ENCODE peak calls at places on chromosome 13, in eight cellular contexts. One of them, this sample, is unnamed.

GRCh38 chr13:104310861-104311260 is 1244.6 kb upstream of the SLC10A2 start:
- DNase-seq in breast epithelium: no peak
- DNase-seq in AG04450: no peak
- DNase-seq in kidney epithelial cell: no peak
- DNase-seq in Caco-2: no peak
- DNase-seq in cardiac muscle cell: no peak
- DNase-seq in fibroblast of the aortic adventitia: no peak
- DNase-seq in heart right ventricle: no peak
- DNase-seq in this sample: no peak

GRCh38 chr13:30892966-30893365 is 13.1 kb upstream of the MEDAG start:
- DNase-seq in breast epithelium: no peak
- DNase-seq in AG04450: no peak
- DNase-seq in kidney epithelial cell: no peak
- DNase-seq in Caco-2: peak; percentile 58
- DNase-seq in cardiac muscle cell: peak; percentile 75
- DNase-seq in fibroblast of the aortic adventitia: peak; percentile 81
- DNase-seq in heart right ventricle: no peak
- DNase-seq in this sample: no peak

GRCh38 chr13:83286737-83287136 is 595.5 kb downstream of the SLITRK1 start:
- DNase-seq in breast epithelium: no peak
- DNase-seq in AG04450: no peak
- DNase-seq in kidney epithelial cell: no peak
- DNase-seq in Caco-2: no peak
- DNase-seq in cardiac muscle cell: peak; percentile 15
- DNase-seq in fibroblast of the aortic adventitia: no peak
- DNase-seq in heart right ventricle: no peak
- DNase-seq in this sample: no peak

GRCh38 chr13:97506511-97506910 is 72.5 kb downstream of the RAP2A start:
- DNase-seq in breast epithelium: no peak
- DNase-seq in AG04450: peak; percentile 61
- DNase-seq in kidney epithelial cell: no peak
- DNase-seq in Caco-2: no peak
- DNase-seq in cardiac muscle cell: peak; percentile 90
- DNase-seq in fibroblast of the aortic adventitia: peak; percentile 15
- DNase-seq in heart right ventricle: no peak
- DNase-seq in this sample: no peak

GRCh38 chr13:33017410-33017929 is 1.2 kb downstream of the KL start:
- DNase-seq in breast epithelium: no peak
- DNase-seq in AG04450: no peak
- DNase-seq in kidney epithelial cell: peak; percentile 43
- DNase-seq in Caco-2: peak; percentile 56
- DNase-seq in cardiac muscle cell: peak; percentile 85
- DNase-seq in fibroblast of the aortic adventitia: peak; percentile 47
- DNase-seq in heart right ventricle: peak; percentile 62
- DNase-seq in this sample: no peak

GRCh38 chr13:85230754-85231153 is 568.5 kb downstream of the SLITRK6 start:
- DNase-seq in breast epithelium: no peak
- DNase-seq in AG04450: peak; percentile 57
- DNase-seq in kidney epithelial cell: no peak
- DNase-seq in Caco-2: no peak
- DNase-seq in cardiac muscle cell: peak; percentile 3
- DNase-seq in fibroblast of the aortic adventitia: no peak
- DNase-seq in heart right ventricle: no peak
- DNase-seq in this sample: no peak

GRCh38 chr13:86870388-86870966 is 800.7 kb upstream of the SLITRK5 start:
- DNase-seq in breast epithelium: no peak
- DNase-seq in AG04450: no peak
- DNase-seq in kidney epithelial cell: no peak
- DNase-seq in Caco-2: no peak
- DNase-seq in cardiac muscle cell: peak; percentile 27
- DNase-seq in fibroblast of the aortic adventitia: peak; percentile 30
- DNase-seq in heart right ventricle: no peak
- DNase-seq in this sample: no peak

GRCh38 chr13:51887441-51887840 is 25.7 kb downstream of the CCDC70 start:
- DNase-seq in breast epithelium: no peak
- DNase-seq in AG04450: no peak
- DNase-seq in kidney epithelial cell: no peak
- DNase-seq in Caco-2: no peak
- DNase-seq in cardiac muscle cell: no peak
- DNase-seq in fibroblast of the aortic adventitia: no peak
- DNase-seq in heart right ventricle: no peak
- DNase-seq in this sample: no peak

GRCh38 chr13:27161980-27162379 is 9.6 kb downstream of the USP12 start:
- DNase-seq in breast epithelium: no peak
- DNase-seq in AG04450: no peak
- DNase-seq in kidney epithelial cell: no peak
- DNase-seq in Caco-2: no peak
- DNase-seq in cardiac muscle cell: no peak
- DNase-seq in fibroblast of the aortic adventitia: no peak
- DNase-seq in heart right ventricle: no peak
- DNase-seq in this sample: no peak

GRCh38 chr13:41411536-41411935 is 45.8 kb upstream of the RGCC start:
- DNase-seq in breast epithelium: no peak
- DNase-seq in AG04450: peak; percentile 16
- DNase-seq in kidney epithelial cell: no peak
- DNase-seq in Caco-2: peak; percentile 72
- DNase-seq in cardiac muscle cell: peak; percentile 76
- DNase-seq in fibroblast of the aortic adventitia: peak; percentile 66
- DNase-seq in heart right ventricle: peak; percentile 26
- DNase-seq in this sample: peak; percentile 19

GRCh38 chr13:42836930-42837329 is 55.5 kb downstream of the FAM216B start:
- DNase-seq in breast epithelium: no peak
- DNase-seq in AG04450: no peak
- DNase-seq in kidney epithelial cell: peak; percentile 37
- DNase-seq in Caco-2: peak; percentile 52
- DNase-seq in cardiac muscle cell: peak; percentile 81
- DNase-seq in fibroblast of the aortic adventitia: peak; percentile 70
- DNase-seq in heart right ventricle: peak; percentile 9
- DNase-seq in this sample: no peak

GRCh38 chr13:95926231-95926630 is 127.0 kb downstream of the UGGT2 start:
- DNase-seq in breast epithelium: no peak
- DNase-seq in AG04450: no peak
- DNase-seq in kidney epithelial cell: no peak
- DNase-seq in Caco-2: no peak
- DNase-seq in cardiac muscle cell: no peak
- DNase-seq in fibroblast of the aortic adventitia: no peak
- DNase-seq in heart right ventricle: no peak
- DNase-seq in this sample: no peak

GRCh38 chr13:72774019-72774418 is 7.7 kb downstream of the DIS3 start:
- DNase-seq in breast epithelium: no peak
- DNase-seq in AG04450: no peak
- DNase-seq in kidney epithelial cell: no peak
- DNase-seq in Caco-2: no peak
- DNase-seq in cardiac muscle cell: peak; percentile 61
- DNase-seq in fibroblast of the aortic adventitia: peak; percentile 5
- DNase-seq in heart right ventricle: no peak
- DNase-seq in this sample: no peak

GRCh38 chr13:66513728-66514127 is 716.4 kb downstream of the PCDH9 start:
- DNase-seq in breast epithelium: no peak
- DNase-seq in AG04450: no peak
- DNase-seq in kidney epithelial cell: no peak
- DNase-seq in Caco-2: no peak
- DNase-seq in cardiac muscle cell: peak; percentile 65
- DNase-seq in fibroblast of the aortic adventitia: peak; percentile 58
- DNase-seq in heart right ventricle: no peak
- DNase-seq in this sample: no peak

GRCh38 chr13:59479629-59480028 is 684.1 kb downstream of the DIAPH3 start:
- DNase-seq in breast epithelium: no peak
- DNase-seq in AG04450: no peak
- DNase-seq in kidney epithelial cell: no peak
- DNase-seq in Caco-2: no peak
- DNase-seq in cardiac muscle cell: no peak
- DNase-seq in fibroblast of the aortic adventitia: no peak
- DNase-seq in heart right ventricle: no peak
- DNase-seq in this sample: no peak

GRCh38 chr13:47708386-47708785 is 292.7 kb downstream of the SUCLA2 start:
- DNase-seq in breast epithelium: no peak
- DNase-seq in AG04450: no peak
- DNase-seq in kidney epithelial cell: no peak
- DNase-seq in Caco-2: no peak
- DNase-seq in cardiac muscle cell: peak; percentile 73
- DNase-seq in fibroblast of the aortic adventitia: peak; percentile 9
- DNase-seq in heart right ventricle: no peak
- DNase-seq in this sample: peak; percentile 17

GRCh38 chr13:85347251-85347650 is 452.0 kb downstream of the SLITRK6 start:
- DNase-seq in breast epithelium: no peak
- DNase-seq in AG04450: peak; percentile 2
- DNase-seq in kidney epithelial cell: no peak
- DNase-seq in Caco-2: no peak
- DNase-seq in cardiac muscle cell: no peak
- DNase-seq in fibroblast of the aortic adventitia: no peak
- DNase-seq in heart right ventricle: no peak
- DNase-seq in this sample: peak; percentile 33

GRCh38 chr13:98014766-98015165 is 61.3 kb downstream of the IPO5 start:
- DNase-seq in breast epithelium: no peak
- DNase-seq in AG04450: peak; percentile 64
- DNase-seq in kidney epithelial cell: no peak
- DNase-seq in Caco-2: no peak
- DNase-seq in cardiac muscle cell: peak; percentile 84
- DNase-seq in fibroblast of the aortic adventitia: peak; percentile 82
- DNase-seq in heart right ventricle: no peak
- DNase-seq in this sample: peak; percentile 60

GRCh38 chr13:34748078-34748477 is 194.0 kb upstream of the NBEA start:
- DNase-seq in breast epithelium: no peak
- DNase-seq in AG04450: no peak
- DNase-seq in kidney epithelial cell: no peak
- DNase-seq in Caco-2: no peak
- DNase-seq in cardiac muscle cell: peak; percentile 100
- DNase-seq in fibroblast of the aortic adventitia: peak; percentile 84
- DNase-seq in heart right ventricle: peak; percentile 79
- DNase-seq in this sample: no peak

GRCh38 chr13:37918116-37919100 is 48.8 kb upstream of the TRPC4 start:
- DNase-seq in breast epithelium: no peak
- DNase-seq in AG04450: no peak
- DNase-seq in kidney epithelial cell: no peak
- DNase-seq in Caco-2: no peak
- DNase-seq in cardiac muscle cell: no peak
- DNase-seq in fibroblast of the aortic adventitia: peak; percentile 6
- DNase-seq in heart right ventricle: no peak
- DNase-seq in this sample: no peak
- TF ChIP-seq CTCF in breast epithelium: no peak
- TF ChIP-seq CTCF in AG04450: no peak
- TF ChIP-seq CTCF in kidney epithelial cell: no peak
- TF ChIP-seq CTCF in Caco-2: no peak
- TF ChIP-seq CTCF in cardiac muscle cell: no peak
- TF ChIP-seq CTCF in fibroblast of the aortic adventitia: no peak
- TF ChIP-seq CTCF in heart right ventricle: no peak
- TF ChIP-seq CTCF in this sample: no peak

GRCh38 chr13:79341202-79341601 is 64.9 kb downstream of the RBM26 start:
- DNase-seq in breast epithelium: no peak
- DNase-seq in AG04450: no peak
- DNase-seq in kidney epithelial cell: no peak
- DNase-seq in Caco-2: no peak
- DNase-seq in cardiac muscle cell: no peak
- DNase-seq in fibroblast of the aortic adventitia: no peak
- DNase-seq in heart right ventricle: no peak
- DNase-seq in this sample: no peak
- H3K4me3 ChIP-seq in breast epithelium: no peak overlapping the region
- H3K4me3 ChIP-seq in AG04450: no peak overlapping the region
- H3K4me3 ChIP-seq in kidney epithelial cell: no peak overlapping the region
- H3K4me3 ChIP-seq in Caco-2: no peak overlapping the region
- H3K4me3 ChIP-seq in cardiac muscle cell: no peak overlapping the region
- H3K4me3 ChIP-seq in fibroblast of the aortic adventitia: no peak overlapping the region
- H3K4me3 ChIP-seq in heart right ventricle: no peak overlapping the region
- H3K4me3 ChIP-seq in this sample: no peak overlapping the region

GRCh38 chr13:100892981-100893380 is 218.4 kb upstream of the TMTC4 start:
- DNase-seq in breast epithelium: no peak
- DNase-seq in AG04450: no peak
- DNase-seq in kidney epithelial cell: no peak
- DNase-seq in Caco-2: no peak
- DNase-seq in cardiac muscle cell: no peak
- DNase-seq in fibroblast of the aortic adventitia: no peak
- DNase-seq in heart right ventricle: no peak
- DNase-seq in this sample: no peak
- TF ChIP-seq CTCF in breast epithelium: no peak
- TF ChIP-seq CTCF in AG04450: no peak
- TF ChIP-seq CTCF in kidney epithelial cell: no peak
- TF ChIP-seq CTCF in Caco-2: no peak
- TF ChIP-seq CTCF in cardiac muscle cell: no peak
- TF ChIP-seq CTCF in fibroblast of the aortic adventitia: no peak
- TF ChIP-seq CTCF in heart right ventricle: no peak
- TF ChIP-seq CTCF in this sample: no peak

DNA sequence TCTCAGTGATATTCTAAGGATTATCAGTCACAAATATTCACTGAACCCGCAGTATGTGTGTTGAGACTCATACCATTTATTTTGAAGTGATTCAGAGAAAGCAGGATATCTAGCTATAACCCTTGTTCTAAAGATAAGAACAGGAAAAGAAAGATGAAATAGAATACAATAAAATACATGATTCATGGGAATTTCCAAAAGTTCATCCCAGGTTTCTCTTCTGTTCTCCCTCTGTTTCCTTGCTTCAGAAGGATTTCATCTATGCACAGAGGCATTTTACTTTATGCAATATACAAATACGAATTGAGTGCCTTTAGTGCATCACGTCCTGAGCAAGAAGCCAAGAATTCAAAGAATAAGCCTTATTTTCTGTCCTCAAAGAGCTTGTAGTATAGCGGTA is 274.4 kb upstream of the GPC6 start:
- DNase-seq in breast epithelium: no peak
- DNase-seq in AG04450: no peak
- DNase-seq in kidney epithelial cell: no peak
- DNase-seq in Caco-2: no peak
- DNase-seq in cardiac muscle cell: peak; percentile 82
- DNase-seq in fibroblast of the aortic adventitia: peak; percentile 66
- DNase-seq in heart right ventricle: no peak
- DNase-seq in this sample: no peak
- H3K4me3 ChIP-seq in breast epithelium: no peak overlapping the region
- H3K4me3 ChIP-seq in AG04450: no peak overlapping the region
- H3K4me3 ChIP-seq in kidney epithelial cell: no peak overlapping the region
- H3K4me3 ChIP-seq in Caco-2: no peak overlapping the region
- H3K4me3 ChIP-seq in cardiac muscle cell: no peak overlapping the region
- H3K4me3 ChIP-seq in fibroblast of the aortic adventitia: no peak overlapping the region
- H3K4me3 ChIP-seq in heart right ventricle: no peak overlapping the region
- H3K4me3 ChIP-seq in this sample: no peak overlapping the region

GRCh38 chr13:107968470-107968869 is 246.9 kb downstream of the LIG4 start:
- DNase-seq in breast epithelium: no peak
- DNase-seq in AG04450: no peak
- DNase-seq in kidney epithelial cell: no peak
- DNase-seq in Caco-2: no peak
- DNase-seq in cardiac muscle cell: no peak
- DNase-seq in fibroblast of the aortic adventitia: no peak
- DNase-seq in heart right ventricle: no peak
- DNase-seq in this sample: no peak
- TF ChIP-seq CTCF in breast epithelium: no peak
- TF ChIP-seq CTCF in AG04450: no peak
- TF ChIP-seq CTCF in kidney epithelial cell: no peak
- TF ChIP-seq CTCF in Caco-2: no peak
- TF ChIP-seq CTCF in cardiac muscle cell: no peak
- TF ChIP-seq CTCF in fibroblast of the aortic adventitia: no peak
- TF ChIP-seq CTCF in heart right ventricle: no peak
- TF ChIP-seq CTCF in this sample: no peak

GRCh38 chr13:111165611-111166010 is 50.5 kb downstream of the ARHGEF7 start:
- DNase-seq in breast epithelium: no peak
- DNase-seq in AG04450: no peak
- DNase-seq in kidney epithelial cell: no peak
- DNase-seq in Caco-2: no peak
- DNase-seq in cardiac muscle cell: no peak
- DNase-seq in fibroblast of the aortic adventitia: no peak
- DNase-seq in heart right ventricle: no peak
- DNase-seq in this sample: no peak
- H3K4me3 ChIP-seq in breast epithelium: no peak overlapping the region
- H3K4me3 ChIP-seq in AG04450: no peak overlapping the region
- H3K4me3 ChIP-seq in kidney epithelial cell: no peak overlapping the region
- H3K4me3 ChIP-seq in Caco-2: no peak overlapping the region
- H3K4me3 ChIP-seq in cardiac muscle cell: no peak overlapping the region
- H3K4me3 ChIP-seq in fibroblast of the aortic adventitia: no peak overlapping the region
- H3K4me3 ChIP-seq in heart right ventricle: no peak overlapping the region
- H3K4me3 ChIP-seq in this sample: no peak overlapping the region

This sample was measured in BJ.